ENCODE peak calls at places on chromosomes 1 and 21, in four cellular contexts. B is OCI-LY7; T is effector memory CD4-positive, alpha-beta T cell; S is aorta. V is an unnamed sample.

GRCh38 chr1:24119489-24119858 is 7.5 kb upstream of the MYOM3 start:
- DNase-seq in B (no peak), T (no peak), S (no peak), V (no peak)

GRCh38 chr21:37916795-37917142 is 512 bp upstream of the KCNJ6 start:
- DNase-seq in B (no peak), T (no peak), S (no peak), V (no peak)

GRCh38 chr1:38420666-38421065 is 374.1 kb upstream of the POU3F1 start:
- DNase-seq in B (no peak), T (no peak), S (no peak), V (no peak)

GRCh38 chr1:68313736-68314594 is 81.6 kb upstream of the WLS start:
- DNase-seq in B (no peak), T (no peak), S (no peak), V (no peak)

GRCh38 chr21:25831300-25831699 is 96.5 kb downstream of the GABPA start:
- DNase-seq in B (no peak), T (no peak), S (no peak), V (no peak)

GRCh38 chr1:184160236-184160635 is 108.7 kb downstream of the TSEN15 start:
- DNase-seq in B (no peak), T (no peak), S (no peak), V (no peak)

GRCh38 chr1:10755977-10756521 is 40.4 kb downstream of the CASZ1 start:
- DNase-seq in B (peak), T (peak), S (no peak), V (peak)

GRCh38 chr1:243745361-243745760 is 104.7 kb downstream of the AKT3 start:
- DNase-seq in B (no peak), T (no peak), S (no peak), V (no peak)

GRCh38 chr1:63935148-63935547 is 161.3 kb downstream of the ROR1 start:
- DNase-seq in B (no peak), T (no peak), S (no peak), V (no peak)

GRCh38 chr1:151993084-151993733 is 450 bp downstream of the S100A10 start:
- DNase-seq in B (peak), T (peak), S (peak), V (peak)

GRCh38 chr1:38009088-38009840 is 3.3 kb upstream of the UTP11 start:
- DNase-seq in B (no peak), T (no peak), S (peak), V (no peak)

GRCh38 chr21:42102516-42102915 is 31.4 kb downstream of the UMODL1 start:
- DNase-seq in B (no peak), T (no peak), S (no peak), V (no peak)

GRCh38 chr1:1907098-1907736 is 7.8 kb upstream of the CALML6 start:
- DNase-seq in B (peak), T (no peak), S (peak), V (peak)

GRCh38 chr1:151715726-151716404 is 738 bp downstream of the CELF3 start:
- DNase-seq in B (peak), T (no peak), S (no peak), V (no peak)

GRCh38 chr21:33854604-33855003 is 61.0 kb downstream of the ATP5PO start:
- DNase-seq in B (no peak), T (no peak), S (no peak), V (no peak)

GRCh38 chr1:16243936-16244649 is 7.1 kb upstream of the CPLANE2 start:
- DNase-seq in B (peak), T (peak), S (peak), V (peak)

GRCh38 chr1:103353391-103353790 is 172.1 kb upstream of the RNPC3 start:
- DNase-seq in B (no peak), T (no peak), S (no peak), V (no peak)

GRCh38 chr1:115469703-115470476 is 131.8 kb upstream of the NGF start:
- DNase-seq in B (peak), T (no peak), S (no peak), V (no peak)

GRCh38 chr1:109623601-109624161 is 4.0 kb downstream of the AMPD2 start:
- DNase-seq in B (no peak), T (no peak), S (no peak), V (peak)

GRCh38 chr1:223653015-223653414 is 12.5 kb downstream of the CAPN8 start:
- DNase-seq in B (no peak), T (no peak), S (no peak), V (no peak)

GRCh38 chr1:238772321-238772720 is 614.0 kb upstream of the CHRM3 start:
- DNase-seq in B (no peak), T (no peak), S (no peak), V (no peak)

GRCh38 chr1:228502522-228502921 is 15.3 kb downstream of the RNF187 start:
- DNase-seq in B (no peak), T (no peak), S (no peak), V (no peak)

GRCh38 chr1:155648207-155649147 is 38.5 kb downstream of the MSTO1 start:
- DNase-seq in B (peak), T (no peak), S (peak), V (no peak)

GRCh38 chr1:7249516-7249915 is 464.3 kb downstream of the CAMTA1 start:
- DNase-seq in B (no peak), T (no peak), S (no peak), V (no peak)

GRCh38 chr1:8373547-8374270 is 55.8 kb downstream of the SLC45A1 start:
- DNase-seq in B (no peak), T (no peak), S (peak), V (peak)

GRCh38 chr1:31216016-31216415 is 23.7 kb downstream of the NKAIN1 start:
- DNase-seq in B (no peak), T (no peak), S (no peak), V (peak)

GRCh38 chr1:168799918-168800605 is 71.1 kb upstream of the DPT start:
- DNase-seq in B (no peak), T (no peak), S (no peak), V (no peak)

GRCh38 chr1:223214272-223214807 is 71.3 kb upstream of the TLR5 start:
- DNase-seq in B (no peak), T (no peak), S (no peak), V (no peak)

GRCh38 chr1:20410555-20410954 is 75.5 kb downstream of the CAMK2N1 start:
- DNase-seq in B (peak), T (no peak), S (no peak), V (no peak)

GRCh38 chr21:42187976-42188653 is 30.8 kb upstream of the ABCG1 start:
- DNase-seq in B (peak), T (peak), S (peak), V (no peak)

GRCh38 chr1:244952940-244953339 is 88.6 kb upstream of the HNRNPU start:
- DNase-seq in B (no peak), T (no peak), S (no peak), V (no peak)

GRCh38 chr1:91608876-91609275 is 108.2 kb downstream of the CDC7 start:
- DNase-seq in B (no peak), T (no peak), S (no peak), V (no peak)

GRCh38 chr1:9643351-9644256 is 7.9 kb upstream of the PIK3CD start:
- DNase-seq in B (no peak), T (no peak), S (no peak), V (no peak)

GRCh38 chr1:115105836-115106235 is 16.5 kb upstream of the TSPAN2 start:
- DNase-seq in B (no peak), T (no peak), S (no peak), V (no peak)

GRCh38 chr1:46401964-46402626 is 8.0 kb downstream of the FAAH start:
- DNase-seq in B (peak), T (no peak), S (peak), V (peak)

GRCh38 chr1:155218854-155219591 is 10.5 kb downstream of the MTX1 start:
- DNase-seq in B (peak), T (no peak), S (no peak), V (no peak)

GRCh38 chr1:119448112-119448511 is 33.2 kb downstream of the HSD3B2 start:
- DNase-seq in B (no peak), T (no peak), S (no peak), V (no peak)

GRCh38 chr1:92804721-92805169 is 19.8 kb upstream of the EVI5 start:
- DNase-seq in B (no peak), T (no peak), S (peak), V (peak)

GRCh38 chr1:177981186-177981585 is 11.3 kb upstream of the SEC16B start:
- DNase-seq in B (no peak), T (no peak), S (no peak), V (no peak)

GRCh38 chr1:27592600-27593340 is 11.2 kb downstream of the AHDC1 start:
- DNase-seq in B (no peak), T (no peak), S (no peak), V (no peak)
- H3K4me3 ChIP-seq in B (no peak), T (no peak), S (no peak), V (no peak)

DNA sequence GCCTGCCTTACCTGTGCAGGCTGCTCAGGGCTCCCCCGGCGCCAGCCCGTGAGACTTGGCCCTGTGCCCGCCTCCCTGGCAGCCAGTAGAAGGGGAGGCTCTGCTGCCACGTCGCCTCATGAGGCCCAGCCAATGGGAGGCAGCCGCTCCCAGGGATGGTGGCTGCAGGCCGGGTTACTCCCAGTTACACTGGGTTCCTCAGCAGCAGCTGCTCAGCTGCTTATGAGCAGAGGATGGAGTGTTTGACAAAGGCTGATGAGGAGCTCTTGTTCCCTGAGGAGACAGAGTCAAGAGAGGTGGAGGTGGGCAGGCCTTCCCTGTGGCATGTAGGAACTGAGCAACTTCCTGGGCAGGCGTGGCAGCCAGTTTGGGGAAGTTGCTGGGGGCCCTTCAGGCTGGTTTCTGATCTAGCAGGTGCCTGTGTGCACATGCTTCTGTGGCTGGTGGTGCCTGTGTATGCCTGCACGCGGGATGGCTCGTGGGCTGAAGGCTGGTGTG is 5.6 kb downstream of the MFSD2A start:
- DNase-seq in B (peak), T (no peak), S (peak), V (peak)
- H3K4me3 ChIP-seq in B (peak), T (no peak), S (no peak), V (no peak)

DNA sequence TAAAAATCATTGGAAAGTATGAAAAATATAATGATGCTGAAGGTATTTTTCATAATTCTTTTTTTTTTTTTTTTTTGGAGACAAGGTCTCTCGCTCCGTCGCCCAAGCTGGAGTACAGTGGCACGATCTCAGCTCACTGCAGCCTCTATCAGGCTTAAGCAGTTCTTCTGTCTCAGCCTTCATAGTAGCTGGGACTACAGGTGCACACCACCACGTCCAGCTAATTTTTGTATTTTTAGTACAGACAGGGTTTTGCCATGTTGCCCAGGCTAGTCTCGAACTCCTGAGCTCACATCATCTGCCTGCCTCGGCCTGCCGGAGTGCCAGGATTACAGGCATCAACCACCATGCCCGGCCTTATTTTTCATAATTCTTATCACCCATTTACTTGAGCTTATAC is 13.3 kb downstream of the SMAP2 start:
- DNase-seq in B (peak), T (no peak), S (no peak), V (no peak)
- H3K4me3 ChIP-seq in B (peak), T (no peak), S (no peak), V (no peak)

GRCh38 chr1:116482490-116482889 is 88.3 kb downstream of the CD58 start:
- DNase-seq in B (no peak), T (no peak), S (no peak), V (no peak)

GRCh38 chr1:116485071-116485735 is 85.6 kb downstream of the CD58 start:
- DNase-seq in B (peak), T (peak), S (peak), V (peak)

GRCh38 chr1:116483481-116484309 is 87.1 kb downstream of the CD58 start:
- DNase-seq in B (no peak), T (no peak), S (no peak), V (peak)

GRCh38 chr1:116478621-116479020 is 92.2 kb downstream of the CD58 start:
- DNase-seq in B (no peak), T (no peak), S (no peak), V (no peak)

DNA sequence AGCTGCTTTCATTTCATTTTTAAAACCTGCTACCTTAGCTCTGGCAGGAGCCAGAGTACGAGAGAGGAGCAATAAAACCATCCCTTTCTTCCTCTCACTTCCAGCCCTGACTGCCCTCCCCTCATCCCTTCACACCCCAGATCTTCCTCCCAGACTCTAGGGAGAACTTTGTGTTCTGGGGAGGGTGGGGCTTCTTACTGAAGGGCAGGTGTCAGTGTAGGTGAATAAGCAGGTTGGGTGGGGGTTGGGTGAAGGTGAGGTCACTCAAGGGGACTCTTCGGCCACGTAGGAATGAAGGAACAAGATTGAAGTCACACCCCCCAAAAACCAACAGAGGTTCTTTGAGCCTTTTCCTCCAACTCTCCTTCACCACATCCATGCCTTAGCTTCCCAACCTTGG is 88.9 kb downstream of the CD58 start:
- DNase-seq in B (no peak), T (no peak), S (no peak), V (no peak)
- H3K4me3 ChIP-seq in B (no peak), T (no peak), S (no peak), V (no peak)

DNA sequence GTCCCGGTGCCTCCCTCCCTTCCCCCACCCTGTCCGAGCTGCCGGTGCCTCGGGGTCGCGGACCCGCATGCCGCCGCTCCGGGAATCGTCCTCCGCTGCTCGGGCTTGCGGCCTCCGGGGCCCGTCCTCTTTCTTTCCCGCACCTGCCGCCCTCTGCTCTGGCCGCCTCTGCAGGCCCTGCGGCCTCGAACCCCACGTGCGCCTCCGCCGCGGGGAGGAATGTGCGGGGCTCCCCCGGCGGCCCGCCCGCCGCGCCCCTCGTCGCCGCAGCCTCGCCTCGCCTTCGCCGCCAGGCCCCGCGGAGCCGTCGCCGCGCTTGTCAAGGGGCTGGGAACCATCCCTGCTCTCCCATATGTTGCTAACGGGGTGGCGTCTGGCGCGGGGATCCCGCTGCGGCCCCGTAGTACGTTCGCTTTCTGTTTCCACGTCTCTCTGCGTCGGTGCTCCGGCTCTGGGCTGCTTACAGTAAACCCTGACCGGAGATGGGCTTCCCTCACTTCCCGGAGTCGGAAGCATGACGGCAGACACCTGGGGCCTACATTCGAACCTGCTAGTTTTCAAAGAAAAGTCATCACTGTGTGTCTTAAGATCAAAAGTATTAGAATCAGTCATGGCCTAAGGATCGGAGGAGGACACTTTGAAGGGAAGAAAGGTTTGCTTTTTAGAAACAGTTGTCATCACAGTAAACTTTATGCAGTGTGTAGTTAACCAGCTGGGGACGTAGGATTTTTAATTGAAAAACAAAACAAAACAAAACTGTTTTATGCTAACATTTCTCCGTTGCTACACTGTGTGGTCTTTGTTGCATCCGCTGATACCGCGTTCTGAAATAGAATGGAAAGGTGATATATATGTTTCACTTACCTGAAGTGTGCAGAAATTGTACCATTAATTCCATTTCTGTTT is 68.9 kb downstream of the SLC35A3 start:
- DNase-seq in B (peak), T (peak), S (peak), V (peak)
- H3K4me3 ChIP-seq in B (peak), T (peak), S (peak), V (peak)

GRCh38 chr1:160671603-160672002 is 24.8 kb upstream of the SLAMF1 start:
- DNase-seq in B (no peak), T (no peak), S (no peak), V (no peak)
- H3K4me3 ChIP-seq in B (peak), T (no peak), S (no peak), V (no peak)

GRCh38 chr1:226940806-226941067 is 643 bp downstream of the COQ8A start:
- DNase-seq in B (no peak), T (no peak), S (no peak), V (no peak)

GRCh38 chr1:226940029-226940805 is at the start of gene COQ8A:
- DNase-seq in B (peak), T (peak), S (peak), V (peak)

GRCh38 chr1:226938903-226939438 is 1.1 kb upstream of the COQ8A start:
- DNase-seq in B (peak), T (no peak), S (no peak), V (no peak)

GRCh38 chr1:226939439-226940028 is 560 bp upstream of the COQ8A start:
- DNase-seq in B (peak), T (peak), S (peak), V (peak)

DNA sequence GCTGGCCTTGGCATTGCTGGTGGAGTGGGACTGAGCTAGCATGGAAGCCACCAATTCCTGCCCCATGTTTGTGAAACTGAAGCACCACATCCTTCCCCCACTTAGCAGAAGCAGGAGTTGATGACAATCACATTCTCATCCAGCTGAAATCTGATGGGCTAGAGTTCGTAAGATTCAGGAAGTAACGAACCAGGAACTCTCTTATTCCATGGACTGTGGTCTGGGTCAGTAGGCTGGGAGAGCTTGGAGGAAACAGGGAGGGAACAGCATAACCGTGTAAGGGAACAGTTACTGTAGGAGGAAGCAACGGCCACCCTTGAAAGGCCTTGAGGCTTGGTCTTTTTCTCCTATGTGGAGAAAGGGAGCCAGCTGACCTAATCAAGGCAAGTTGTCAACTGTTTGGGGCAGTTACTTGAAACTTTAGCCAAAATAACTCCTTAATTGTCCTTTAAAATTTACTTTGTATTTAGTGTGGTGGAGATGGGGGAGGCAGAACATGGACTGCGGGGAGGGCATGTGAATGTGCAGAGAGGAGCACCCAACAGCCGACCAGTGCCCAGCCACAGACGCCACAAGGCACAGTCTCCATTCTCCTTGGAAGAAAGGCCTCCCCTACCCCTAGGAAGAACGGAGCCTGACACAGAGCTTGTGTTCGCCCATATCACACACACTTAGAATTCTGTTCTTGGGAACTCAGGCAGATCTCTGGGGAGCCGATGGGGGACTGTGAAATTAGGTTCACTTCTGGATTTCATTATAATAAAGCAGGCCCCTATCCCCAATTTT is 2.0 kb upstream of the COQ8A start:
- DNase-seq in B (no peak), T (no peak), S (no peak), V (no peak)
- H3K4me3 ChIP-seq in B (peak), T (no peak), S (no peak), V (no peak)

V was measured in right cardiac atrium.